ENCODE peak calls at places on chromosomes 11 and 22, in four cellular contexts. A, U, D and Z are unnamed samples.

GRCh38 chr11:63227521-63228107 is 15.8 kb downstream of the SLC22A25 start:
- DNase-seq in A (no peak), U (no peak), D (no peak), Z (no peak)

GRCh38 chr11:8702598-8702915 is 20.0 kb downstream of the RPL27A start:
- DNase-seq in A (no peak), U (no peak), D (no peak), Z (no peak)

GRCh38 chr11:16297332-16297731 is 59.0 kb downstream of the SOX6 start:
- DNase-seq in A (peak; percentile 3), U (no peak), D (no peak), Z (no peak)

GRCh38 chr11:76317296-76317695 is 63.6 kb downstream of the THAP12 start:
- DNase-seq in A (no peak), U (no peak), D (no peak), Z (no peak)

GRCh38 chr22:39084666-39085065 is 7.6 kb downstream of the APOBEC3G start:
- DNase-seq in A (no peak), U (no peak), D (no peak), Z (no peak)

GRCh38 chr11:71145988-71146824 is 106.2 kb downstream of the SHANK2 start:
- DNase-seq in A (no peak), U (no peak), D (no peak), Z (no peak)

GRCh38 chr11:16612801-16613400 is 125.5 kb upstream of the C11orf58 start:
- DNase-seq in A (no peak), U (no peak), D (no peak), Z (no peak)

GRCh38 chr22:46586531-46587011 is 33.6 kb upstream of the GRAMD4 start:
- DNase-seq in A (no peak), U (no peak), D (no peak), Z (no peak)

GRCh38 chr11:5922749-5923426 is 19.2 kb upstream of the OR56A3 start:
- DNase-seq in A (no peak), U (no peak), D (no peak), Z (no peak)

GRCh38 chr11:112858289-112859023 is 102.8 kb upstream of the NCAM1 start:
- DNase-seq in A (no peak), U (no peak), D (no peak), Z (no peak)

GRCh38 chr11:98234698-98235097 is 786.1 kb upstream of the CNTN5 start:
- DNase-seq in A (no peak), U (no peak), D (no peak), Z (no peak)

GRCh38 chr22:42805016-42805997 is 51.8 kb downstream of the ARFGAP3 start:
- DNase-seq in A (peak; percentile 42), U (peak; percentile 68), D (no peak), Z (no peak)

GRCh38 chr11:62186195-62186594 is 3.8 kb upstream of the SCGB1D1 start:
- DNase-seq in A (no peak), U (no peak), D (no peak), Z (no peak)

GRCh38 chr11:3823303-3823702 is 14.9 kb downstream of the PGAP2 start:
- DNase-seq in A (no peak), U (no peak), D (peak; percentile 77), Z (no peak)

GRCh38 chr11:66002648-66003225 is 434 bp downstream of the BANF1 start:
- DNase-seq in A (peak; percentile 58), U (peak; percentile 82), D (peak; percentile 57), Z (no peak)

GRCh38 chr11:93732237-93732892 is 8.9 kb downstream of the TAF1D start:
- DNase-seq in A (no peak), U (no peak), D (no peak), Z (no peak)

GRCh38 chr11:66958956-66959274 is 732 bp upstream of the PC start:
- DNase-seq in A (no peak), U (no peak), D (no peak), Z (no peak)

GRCh38 chr22:17471901-17472566 is 91.3 kb upstream of the SLC25A18 start:
- DNase-seq in A (peak; percentile 24), U (no peak), D (peak; percentile 34), Z (no peak)

GRCh38 chr22:37739000-37739399 is 42.2 kb downstream of the TRIOBP start:
- DNase-seq in A (peak; percentile 55), U (peak; percentile 93), D (peak; percentile 92), Z (no peak)

GRCh38 chr11:132844956-132845355 is 687.3 kb downstream of the OPCML start:
- DNase-seq in A (no peak), U (no peak), D (peak; percentile 88), Z (no peak)

GRCh38 chr11:69013009-69013951 is at the start of gene MRGPRF:
- DNase-seq in A (peak; percentile 63), U (peak; percentile 100), D (peak; percentile 74), Z (peak; percentile 91)

GRCh38 chr11:94326947-94327346 is 22.6 kb downstream of the IZUMO1R start:
- DNase-seq in A (no peak), U (no peak), D (no peak), Z (no peak)

GRCh38 chr22:50731811-50732624 is 6.0 kb upstream of the ACR start:
- DNase-seq in A (no peak), U (no peak), D (peak; percentile 55), Z (no peak)

GRCh38 chr11:15793032-15793996 is 563.0 kb downstream of the SOX6 start:
- DNase-seq in A (no peak), U (no peak), D (peak; percentile 50), Z (no peak)

GRCh38 chr22:25212337-25212736 is 7.1 kb upstream of the CRYBB2 start:
- DNase-seq in A (no peak), U (no peak), D (no peak), Z (no peak)

GRCh38 chr11:8268530-8269461 is 5.1 kb upstream of the LMO1 start:
- DNase-seq in A (no peak), U (peak; percentile 47), D (peak; percentile 27), Z (no peak)

GRCh38 chr11:131656179-131656838 is 285.9 kb downstream of the NTM start:
- DNase-seq in A (no peak), U (no peak), D (no peak), Z (no peak)

GRCh38 chr22:37684803-37685615 is 1.1 kb upstream of the NOL12 start:
- DNase-seq in A (no peak), U (no peak), D (no peak), Z (no peak)

GRCh38 chr11:72598901-72599300 is 75.3 kb downstream of the PDE2A start:
- DNase-seq in A (no peak), U (peak; percentile 81), D (peak; percentile 63), Z (no peak)

GRCh38 chr11:114501901-114502300 is 57.8 kb downstream of the NXPE1 start:
- DNase-seq in A (no peak), U (no peak), D (no peak), Z (no peak)

GRCh38 chr11:70812472-70812871 is 414.1 kb downstream of the CTTN start:
- DNase-seq in A (no peak), U (no peak), D (no peak), Z (no peak)

GRCh38 chr11:94513091-94513490 is 830 bp downstream of the C11orf97 start:
- DNase-seq in A (no peak), U (no peak), D (no peak), Z (no peak)

GRCh38 chr11:97364047-97364446 is 974.2 kb downstream of the JRKL start:
- DNase-seq in A (no peak), U (no peak), D (peak; percentile 73), Z (no peak)

GRCh38 chr22:40177738-40178416 is at the start of gene TNRC6B:
- DNase-seq in A (peak; percentile 88), U (peak; percentile 88), D (peak; percentile 98), Z (peak; percentile 67)

DNA sequence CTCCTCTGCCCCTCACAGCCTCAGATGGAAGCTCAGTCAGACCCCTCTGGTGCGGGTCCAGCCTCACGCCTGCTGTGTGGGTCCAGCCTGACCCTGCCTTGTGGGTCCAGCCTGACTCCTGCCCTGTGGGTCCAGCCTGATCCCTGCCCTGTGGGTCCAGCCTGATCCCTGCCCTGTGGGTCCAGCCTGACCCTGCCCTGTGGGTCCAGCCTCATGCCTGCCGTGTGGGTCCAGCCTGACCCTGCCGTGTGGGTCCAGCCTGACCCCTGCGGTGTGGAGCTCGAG is 445.3 kb downstream of the BRD1 start:
- DNase-seq in A (no peak), U (peak; percentile 46), D (no peak), Z (no peak)
- H3K27me3 ChIP-seq in A (no peaks in the 10 kb centered on the region), U (peaks cover 36% of the 10 kb centered on the region), D (no peaks in the 10 kb centered on the region), Z (no peaks in the 10 kb centered on the region)

DNA sequence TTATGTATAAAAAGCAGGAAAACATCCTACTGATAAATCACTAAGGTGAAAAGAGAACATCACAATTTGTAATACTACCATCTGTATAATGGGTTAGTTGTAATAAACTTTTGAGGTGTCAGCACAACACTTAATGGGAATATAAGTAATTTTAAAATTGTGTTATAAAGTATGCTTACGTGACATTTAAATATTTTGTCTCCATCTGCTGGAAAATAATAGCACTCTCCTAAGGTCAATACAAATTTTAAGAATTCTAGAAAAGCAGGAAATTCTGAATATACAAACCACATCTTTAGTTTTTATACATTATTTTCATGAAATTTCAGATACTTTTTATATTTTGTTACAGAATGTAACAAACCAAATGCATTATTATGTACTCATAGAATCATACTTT is 19.5 kb downstream of the CWF19L2 start:
- DNase-seq in A (no peak), U (no peak), D (no peak), Z (no peak)
- TF ChIP-seq CTCF in A (no peak), U (no peak), D (no peak), Z (no peak)

DNA sequence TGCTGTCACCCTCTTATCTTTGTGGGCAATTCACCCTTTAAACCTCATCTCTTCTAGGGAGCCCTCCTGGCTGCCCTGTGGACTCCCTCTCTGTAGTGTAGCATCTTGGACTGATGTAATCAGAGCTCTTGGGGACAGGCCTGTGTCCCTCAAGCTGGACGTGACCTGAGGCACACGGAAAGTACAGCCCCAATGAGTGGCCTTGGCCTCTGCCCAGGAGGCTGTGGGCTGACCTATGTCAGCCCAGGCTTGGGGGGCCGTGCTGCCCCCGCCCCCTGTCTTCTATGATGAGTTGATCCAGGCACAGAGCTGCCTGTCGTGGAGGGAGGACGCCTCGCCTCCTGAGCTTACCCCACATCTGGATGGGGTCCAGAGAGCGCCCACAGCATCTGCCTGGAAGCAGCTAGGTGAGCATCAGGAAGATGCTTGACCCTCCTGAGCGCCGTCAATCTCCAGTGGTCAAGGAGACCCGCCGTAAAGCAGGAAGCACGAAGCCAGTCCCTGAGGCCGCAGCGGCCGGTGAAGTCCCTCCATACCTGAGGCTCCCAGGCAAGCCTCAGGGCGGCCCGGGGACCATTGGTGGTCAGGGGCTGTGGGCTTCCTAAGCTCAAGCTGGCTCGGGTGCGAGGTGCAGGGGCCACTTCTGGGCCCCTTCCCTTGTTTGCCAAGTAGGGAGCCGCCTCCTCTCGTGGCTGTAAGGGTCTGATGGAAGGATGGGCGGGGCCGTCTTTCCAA is 1136.9 kb downstream of the BRD1 start:
- DNase-seq in A (no peak), U (no peak), D (no peak), Z (no peak)
- H3K27me3 ChIP-seq in A (no peaks in the 10 kb centered on the region), U (no peaks in the 10 kb centered on the region), D (no peaks in the 10 kb centered on the region), Z (no peaks in the 10 kb centered on the region)

DNA sequence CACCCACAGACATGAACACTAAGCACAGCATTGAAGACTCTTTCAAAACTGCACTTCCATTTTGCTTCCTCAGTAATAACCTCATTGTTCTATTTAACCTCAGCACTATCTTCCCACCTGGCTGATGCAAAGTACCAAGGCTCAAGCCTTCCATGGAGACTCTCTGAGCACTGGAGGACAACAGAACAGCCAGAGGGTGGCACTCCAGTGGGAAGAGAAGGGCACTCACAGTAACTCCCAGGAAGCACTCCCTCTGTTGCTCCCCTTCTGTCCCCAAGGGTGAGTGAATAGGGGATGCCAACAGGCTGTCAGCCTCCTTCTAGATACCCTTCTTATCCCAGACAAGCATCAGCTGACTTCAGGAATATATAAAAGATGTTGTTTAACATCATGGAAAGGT is 3.5 kb downstream of the ME3 start:
- DNase-seq in A (no peak), U (no peak), D (no peak), Z (no peak)
- TF ChIP-seq CTCF in A (no peak), U (no peak), D (no peak), Z (no peak)

GRCh38 chr11:20253796-20254195 is 93.5 kb upstream of the DBX1 start:
- DNase-seq in A (no peak), U (no peak), D (no peak), Z (no peak)
- H3K27me3 ChIP-seq in A (no peaks in the 10 kb centered on the region), U (no peaks in the 10 kb centered on the region), D (peaks cover 16% of the 10 kb centered on the region), Z (no peaks in the 10 kb centered on the region)